ENCODE peak calls at places on chromosomes 13 and 19, in five cellular contexts. One of them, this sample, is unnamed.

GRCh38 chr13:50712882-50713281 is 130.6 kb downstream of the DLEU7 start:
- DNase-seq in IMR-90: no peak
- DNase-seq in thoracic aorta: no peak
- DNase-seq in AG04449: no peak
- DNase-seq in thyroid gland: no peak
- DNase-seq in this sample: no peak

GRCh38 chr19:55112246-55112780 is 5.1 kb downstream of the PPP1R12C start:
- DNase-seq in AG04449: no peak
- DNase-seq in thoracic aorta: no peak
- DNase-seq in IMR-90: no peak
- DNase-seq in thyroid gland: no peak
- DNase-seq in this sample: no peak

GRCh38 chr13:79776538-79776937 is 295.6 kb downstream of the NDFIP2 start:
- DNase-seq in thyroid gland: no peak
- DNase-seq in AG04449: no peak
- DNase-seq in thoracic aorta: no peak
- DNase-seq in IMR-90: peak
- DNase-seq in this sample: no peak

GRCh38 chr13:77832339-77833100 is 86.1 kb downstream of the EDNRB start:
- DNase-seq in thyroid gland: no peak
- DNase-seq in IMR-90: peak
- DNase-seq in AG04449: no peak
- DNase-seq in thoracic aorta: no peak
- DNase-seq in this sample: no peak

GRCh38 chr19:56252699-56253422 is 19.7 kb upstream of the EDDM13 start:
- DNase-seq in AG04449: no peak
- DNase-seq in IMR-90: peak
- DNase-seq in thoracic aorta: no peak
- DNase-seq in thyroid gland: peak
- DNase-seq in this sample: peak

GRCh38 chr19:15255359-15255990 is 23.2 kb upstream of the EPHX3 start:
- DNase-seq in IMR-90: no peak
- DNase-seq in AG04449: no peak
- DNase-seq in thoracic aorta: no peak
- DNase-seq in thyroid gland: no peak
- DNase-seq in this sample: no peak

GRCh38 chr13:94249512-94249911 is 230.0 kb downstream of the DCT start:
- DNase-seq in thyroid gland: no peak
- DNase-seq in IMR-90: peak
- DNase-seq in thoracic aorta: no peak
- DNase-seq in AG04449: peak
- DNase-seq in this sample: peak

GRCh38 chr19:51511353-51511752 is 9.8 kb upstream of the SIGLEC12 start:
- DNase-seq in thoracic aorta: no peak
- DNase-seq in thyroid gland: no peak
- DNase-seq in IMR-90: no peak
- DNase-seq in AG04449: no peak
- DNase-seq in this sample: no peak

DNA sequence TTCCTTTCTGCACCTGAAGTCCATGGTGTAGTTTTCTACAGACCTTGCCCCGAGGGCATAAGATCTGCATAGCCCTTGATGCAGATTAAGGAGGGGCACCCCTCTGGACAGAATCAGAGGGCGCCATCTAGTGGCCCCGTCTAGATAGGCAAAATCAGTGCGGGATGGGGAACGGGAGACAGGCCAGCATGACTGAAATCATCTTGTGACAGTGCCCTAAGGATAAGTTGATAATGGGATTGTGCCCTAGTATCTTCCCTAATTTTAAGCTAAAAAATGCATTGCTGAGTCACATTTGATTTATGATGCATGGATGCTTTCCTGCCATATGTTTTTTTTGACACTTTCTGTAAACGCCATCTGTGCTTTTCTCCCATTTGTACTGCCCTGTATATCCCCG is 19.1 kb upstream of the GPI start:
- DNase-seq in AG04449: no peak
- DNase-seq in IMR-90: peak
- DNase-seq in thoracic aorta: no peak
- DNase-seq in thyroid gland: peak
- DNase-seq in this sample: no peak
- TF ChIP-seq CTCF in AG04449: peak
- TF ChIP-seq CTCF in IMR-90: peak
- TF ChIP-seq CTCF in thoracic aorta: peak
- TF ChIP-seq CTCF in thyroid gland: peak
- TF ChIP-seq CTCF in this sample: peak

DNA sequence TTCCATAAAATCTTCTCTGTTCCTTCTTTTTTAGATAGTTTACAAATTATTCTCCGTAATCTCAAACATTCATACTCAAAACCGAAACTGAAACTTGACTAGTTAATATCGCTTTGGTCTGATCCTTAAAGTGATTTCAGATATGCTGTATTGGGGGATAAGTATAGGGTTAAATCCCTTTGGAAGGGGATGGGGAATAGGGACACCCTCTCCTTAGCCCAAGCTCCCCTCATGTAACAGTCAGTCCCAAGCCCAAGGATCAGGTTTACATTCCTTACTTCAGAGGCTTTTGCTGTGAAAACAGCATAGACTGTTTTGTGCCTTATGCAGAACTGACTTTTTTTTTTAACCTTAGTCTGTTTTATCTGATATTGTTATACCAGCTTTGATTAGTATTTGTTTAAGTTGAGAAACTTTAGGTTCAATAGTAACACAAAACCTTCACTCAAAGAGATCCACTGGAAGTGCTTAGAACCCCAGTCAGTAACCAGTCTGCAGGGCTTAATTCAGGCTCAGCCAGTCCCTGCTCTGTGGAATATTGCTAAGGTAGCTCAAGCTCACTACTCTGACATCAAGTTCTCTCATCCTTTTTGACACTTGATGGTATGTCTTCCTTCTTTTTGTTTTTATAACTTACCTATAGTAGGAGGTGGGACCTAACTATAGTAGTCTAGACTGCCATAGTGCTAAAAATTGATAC is 10.5 kb downstream of the CDADC1 start:
- DNase-seq in IMR-90: no peak
- DNase-seq in thyroid gland: no peak
- DNase-seq in thoracic aorta: no peak
- DNase-seq in AG04449: no peak
- DNase-seq in this sample: no peak
- H3K4me3 ChIP-seq in IMR-90: no peak
- H3K4me3 ChIP-seq in thyroid gland: no peak
- H3K4me3 ChIP-seq in thoracic aorta: peak
- H3K4me3 ChIP-seq in AG04449: no peak
- H3K4me3 ChIP-seq in this sample: no peak

GRCh38 chr19:28021316-28022185 is 1191.4 kb downstream of the UQCRFS1 start:
- DNase-seq in thyroid gland: no peak
- DNase-seq in IMR-90: no peak
- DNase-seq in AG04449: no peak
- DNase-seq in thoracic aorta: no peak
- DNase-seq in this sample: no peak

GRCh38 chr19:28019371-28019770 is 1193.6 kb downstream of the UQCRFS1 start:
- DNase-seq in AG04449: no peak
- DNase-seq in thoracic aorta: no peak
- DNase-seq in thyroid gland: no peak
- DNase-seq in IMR-90: no peak
- DNase-seq in this sample: no peak

GRCh38 chr19:28018499-28018898 is 1194.5 kb downstream of the UQCRFS1 start:
- DNase-seq in thyroid gland: no peak
- DNase-seq in thoracic aorta: no peak
- DNase-seq in AG04449: no peak
- DNase-seq in IMR-90: no peak
- DNase-seq in this sample: no peak

GRCh38 chr19:28020631-28021315 is 1192.2 kb downstream of the UQCRFS1 start:
- DNase-seq in thyroid gland: no peak
- DNase-seq in thoracic aorta: no peak
- DNase-seq in IMR-90: no peak
- DNase-seq in AG04449: no peak
- DNase-seq in this sample: no peak

DNA sequence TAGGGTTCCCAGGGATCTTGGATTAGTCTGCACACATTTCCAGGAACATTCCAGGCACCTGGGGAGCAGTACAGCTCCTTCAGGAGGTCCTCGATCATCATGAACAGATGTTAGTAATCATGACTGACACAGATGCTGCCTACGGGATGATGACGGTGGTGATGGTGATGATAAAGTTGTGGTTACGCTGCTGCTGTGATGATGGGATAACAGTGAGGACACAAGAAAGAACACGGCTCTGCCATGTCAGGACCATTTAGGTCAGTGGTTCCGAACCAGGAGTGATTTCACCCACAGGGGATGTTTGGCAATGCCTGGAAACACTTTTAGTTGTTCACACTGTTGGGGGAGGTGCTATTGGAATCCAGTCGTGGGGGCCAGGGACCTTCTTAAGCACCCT is 1193.0 kb downstream of the UQCRFS1 start:
- DNase-seq in AG04449: no peak
- DNase-seq in IMR-90: no peak
- DNase-seq in thoracic aorta: no peak
- DNase-seq in thyroid gland: no peak
- DNase-seq in this sample: no peak
- TF ChIP-seq CTCF in AG04449: no peak
- TF ChIP-seq CTCF in IMR-90: no peak
- TF ChIP-seq CTCF in thoracic aorta: no peak
- TF ChIP-seq CTCF in thyroid gland: no peak
- TF ChIP-seq CTCF in this sample: no peak

GRCh38 chr19:8455018-8455417 is 10.2 kb downstream of the HNRNPM start:
- DNase-seq in thyroid gland: no peak
- DNase-seq in thoracic aorta: no peak
- DNase-seq in IMR-90: no peak
- DNase-seq in AG04449: no peak
- DNase-seq in this sample: no peak
- H3K4me3 ChIP-seq in thyroid gland: no peak
- H3K4me3 ChIP-seq in thoracic aorta: no peak
- H3K4me3 ChIP-seq in IMR-90: no peak
- H3K4me3 ChIP-seq in AG04449: no peak
- H3K4me3 ChIP-seq in this sample: no peak

GRCh38 chr19:5092444-5092843 is 123.5 kb downstream of the KDM4B start:
- DNase-seq in thyroid gland: no peak
- DNase-seq in AG04449: no peak
- DNase-seq in IMR-90: no peak
- DNase-seq in thoracic aorta: no peak
- DNase-seq in this sample: no peak

GRCh38 chr19:5089283-5089682 is 120.4 kb downstream of the KDM4B start:
- DNase-seq in thoracic aorta: no peak
- DNase-seq in AG04449: no peak
- DNase-seq in thyroid gland: no peak
- DNase-seq in IMR-90: no peak
- DNase-seq in this sample: no peak

GRCh38 chr19:5091576-5092215 is 122.8 kb downstream of the KDM4B start:
- DNase-seq in AG04449: no peak
- DNase-seq in IMR-90: no peak
- DNase-seq in thyroid gland: peak
- DNase-seq in thoracic aorta: no peak
- DNase-seq in this sample: no peak

GRCh38 chr19:5090465-5090779 is 121.5 kb downstream of the KDM4B start:
- DNase-seq in AG04449: no peak
- DNase-seq in IMR-90: no peak
- DNase-seq in thyroid gland: no peak
- DNase-seq in thoracic aorta: no peak
- DNase-seq in this sample: no peak

GRCh38 chr19:5090780-5091575 is 122.1 kb downstream of the KDM4B start:
- DNase-seq in AG04449: no peak
- DNase-seq in thoracic aorta: no peak
- DNase-seq in IMR-90: peak
- DNase-seq in thyroid gland: peak
- DNase-seq in this sample: peak
- TF ChIP-seq CTCF in AG04449: no peak
- TF ChIP-seq CTCF in thoracic aorta: no peak
- TF ChIP-seq CTCF in IMR-90: no peak
- TF ChIP-seq CTCF in thyroid gland: no peak
- TF ChIP-seq CTCF in this sample: no peak

DNA sequence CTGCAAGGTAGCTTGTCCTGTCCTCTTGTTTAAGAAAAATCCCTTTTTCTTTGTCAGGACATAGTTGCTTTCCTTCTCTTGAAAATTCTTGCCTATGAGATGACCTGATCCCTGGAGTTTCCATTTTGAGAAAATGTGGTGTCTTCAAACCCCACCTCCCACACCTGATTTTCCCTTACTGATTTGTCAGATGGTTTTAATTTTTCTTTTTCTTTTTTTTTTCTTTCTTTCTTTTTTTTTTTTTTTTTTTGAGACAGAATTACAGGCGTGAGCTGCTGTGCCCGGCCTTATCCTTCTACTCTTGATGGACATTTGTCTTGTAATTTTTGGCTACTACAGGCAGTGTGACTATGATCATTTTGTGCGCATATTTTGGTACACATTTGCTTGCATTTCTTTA is 1.2 kb downstream of the ZNF345 start:
- DNase-seq in IMR-90: no peak
- DNase-seq in thoracic aorta: no peak
- DNase-seq in thyroid gland: no peak
- DNase-seq in AG04449: no peak
- DNase-seq in this sample: no peak
- H3K4me3 ChIP-seq in IMR-90: no peak
- H3K4me3 ChIP-seq in thoracic aorta: peak
- H3K4me3 ChIP-seq in thyroid gland: no peak
- H3K4me3 ChIP-seq in AG04449: peak
- H3K4me3 ChIP-seq in this sample: peak

DNA sequence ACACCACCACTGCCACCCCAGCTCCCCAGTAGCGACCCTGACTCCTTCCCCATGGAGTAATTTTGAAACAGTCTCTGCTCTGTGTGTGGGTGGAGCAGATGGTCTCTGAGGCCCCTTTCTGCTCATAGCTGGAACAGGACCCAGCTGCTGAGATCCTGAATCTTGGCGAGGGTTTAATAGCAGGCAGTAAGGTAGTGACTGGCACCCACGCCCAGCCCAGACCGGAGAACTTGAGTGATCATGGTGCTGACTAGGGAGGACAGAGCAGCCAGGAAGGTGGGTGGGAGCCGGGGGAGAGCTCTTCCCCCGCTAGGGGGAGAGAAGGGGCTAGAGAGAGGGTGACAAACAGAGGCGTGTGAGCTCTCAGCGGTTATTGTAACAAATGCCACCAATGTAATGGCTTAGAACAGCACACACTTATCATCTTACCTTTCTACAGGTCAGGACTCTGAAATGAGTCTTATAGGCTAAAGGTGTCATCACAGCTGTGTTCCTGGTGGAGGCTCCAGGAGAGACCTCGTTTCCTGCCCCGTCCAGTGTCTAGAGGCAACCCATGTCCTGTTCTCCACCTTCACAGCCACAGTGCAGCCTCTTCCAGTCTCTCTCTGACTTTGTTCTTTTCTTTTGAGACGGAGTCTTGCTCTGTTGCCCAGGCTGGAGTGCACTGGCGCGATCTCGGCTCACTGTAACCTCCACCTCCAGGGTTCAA is 7.2 kb upstream of the ACER1 start:
- DNase-seq in thyroid gland: no peak
- DNase-seq in IMR-90: no peak
- DNase-seq in AG04449: no peak
- DNase-seq in thoracic aorta: no peak
- DNase-seq in this sample: no peak
- TF ChIP-seq CTCF in thyroid gland: no peak
- TF ChIP-seq CTCF in IMR-90: no peak
- TF ChIP-seq CTCF in AG04449: no peak
- TF ChIP-seq CTCF in thoracic aorta: no peak
- TF ChIP-seq CTCF in this sample: no peak

DNA sequence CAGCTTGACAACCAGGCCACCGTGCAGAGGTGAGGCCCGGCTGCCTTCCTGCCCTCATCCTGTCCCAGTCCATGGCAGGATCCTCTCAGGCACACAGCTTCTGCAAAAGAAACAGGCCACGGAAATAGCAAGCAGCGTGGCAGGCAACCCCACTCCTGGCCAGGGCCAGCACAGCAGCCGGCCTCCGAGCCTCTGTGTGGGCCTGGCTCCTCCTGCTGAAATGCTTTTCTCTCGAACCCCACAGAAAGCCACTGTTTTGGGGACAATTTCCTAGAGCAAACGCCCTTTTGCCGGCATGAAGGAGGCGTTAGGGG is 39.5 kb upstream of the F7 start:
- DNase-seq in thoracic aorta: no peak
- DNase-seq in IMR-90: no peak
- DNase-seq in thyroid gland: no peak
- DNase-seq in AG04449: no peak
- DNase-seq in this sample: no peak
- H3K4me3 ChIP-seq in thoracic aorta: no peak
- H3K4me3 ChIP-seq in IMR-90: no peak
- H3K4me3 ChIP-seq in thyroid gland: no peak
- H3K4me3 ChIP-seq in AG04449: no peak
- H3K4me3 ChIP-seq in this sample: no peak